ENCODE peak calls at places on chromosome 20, in four cellular contexts. One of them, this sample, is unnamed.

GRCh38 chr20:40603057-40603651 is 85.9 kb downstream of the MAFB start:
- DNase-seq in RKO: no peak
- DNase-seq in CD8-positive, alpha-beta T cell: no peak
- DNase-seq in H7: no peak
- DNase-seq in this sample: no peak

GRCh38 chr20:609371-609964 is 641 bp downstream of the TCF15 start:
- DNase-seq in CD8-positive, alpha-beta T cell: no peak
- DNase-seq in RKO: no peak
- DNase-seq in H7: peak; percentile 78
- DNase-seq in this sample: no peak

GRCh38 chr20:6162239-6162638 is 39.4 kb upstream of the FERMT1 start:
- DNase-seq in H7: no peak
- DNase-seq in RKO: no peak
- DNase-seq in CD8-positive, alpha-beta T cell: no peak
- DNase-seq in this sample: no peak

GRCh38 chr20:33578510-33578909 is 83.6 kb upstream of the C20orf144 start:
- DNase-seq in RKO: no peak
- DNase-seq in H7: no peak
- DNase-seq in CD8-positive, alpha-beta T cell: no peak
- DNase-seq in this sample: no peak

GRCh38 chr20:2143594-2143993 is 42.0 kb downstream of the STK35 start:
- DNase-seq in RKO: no peak
- DNase-seq in H7: no peak
- DNase-seq in CD8-positive, alpha-beta T cell: no peak
- DNase-seq in this sample: no peak

GRCh38 chr20:34709836-34710567 is 5.9 kb downstream of the TP53INP2 start:
- DNase-seq in CD8-positive, alpha-beta T cell: peak; percentile 67
- DNase-seq in RKO: peak; percentile 89
- DNase-seq in H7: peak; percentile 93
- DNase-seq in this sample: peak; percentile 87

GRCh38 chr20:63223121-63223825 is 7.3 kb upstream of the YTHDF1 start:
- DNase-seq in H7: peak; percentile 85
- DNase-seq in CD8-positive, alpha-beta T cell: peak; percentile 54
- DNase-seq in RKO: peak; percentile 52
- DNase-seq in this sample: peak; percentile 48

GRCh38 chr20:40640667-40641066 is 48.4 kb downstream of the MAFB start:
- DNase-seq in CD8-positive, alpha-beta T cell: no peak
- DNase-seq in H7: no peak
- DNase-seq in RKO: no peak
- DNase-seq in this sample: no peak

GRCh38 chr20:35009665-35010328 is 54.1 kb downstream of the MYH7B start:
- DNase-seq in RKO: no peak
- DNase-seq in H7: no peak
- DNase-seq in CD8-positive, alpha-beta T cell: no peak
- DNase-seq in this sample: no peak

GRCh38 chr20:57699395-57699794 is 10.4 kb downstream of the PMEPA1 start:
- DNase-seq in CD8-positive, alpha-beta T cell: no peak
- DNase-seq in RKO: no peak
- DNase-seq in H7: no peak
- DNase-seq in this sample: no peak